ENCODE peak calls at places on chromosomes 6 and 20, in five cellular contexts. Y, K, R, I and B are unnamed samples.

GRCh38 chr6:29925341-29926080 is 16.8 kb upstream of the HLA-A start:
- DNase-seq in Y (no peak), K (peak; percentile 82), R (no peak), I (no peak), B (no peak)

GRCh38 chr6:11431455-11431937 is 106.1 kb upstream of the TMEM170B start:
- DNase-seq in Y (no peak), K (no peak), R (no peak), I (no peak), B (no peak)

GRCh38 chr6:121242386-121242785 is 91.9 kb downstream of the TBC1D32 start:
- DNase-seq in Y (no peak), K (no peak), R (no peak), I (no peak), B (no peak)

GRCh38 chr6:169841907-169842606 is 90.6 kb downstream of the ERMARD start:
- DNase-seq in Y (no peak), K (no peak), R (no peak), I (no peak), B (no peak)

GRCh38 chr6:128018821-128019220 is 118.0 kb upstream of the THEMIS start:
- DNase-seq in Y (no peak), K (no peak), R (no peak), I (no peak), B (no peak)

GRCh38 chr6:41208439-41209106 is 7.6 kb upstream of the TREML2 start:
- DNase-seq in Y (no peak), K (no peak), R (no peak), I (no peak), B (no peak)

GRCh38 chr20:48052492-48052870 is 267.2 kb upstream of the SULF2 start:
- DNase-seq in Y (no peak), K (peak; percentile 70), R (no peak), I (no peak), B (no peak)

GRCh38 chr20:51350941-51351631 is 191.4 kb downstream of the NFATC2 start:
- DNase-seq in Y (no peak), K (peak; percentile 22), R (no peak), I (no peak), B (peak; percentile 69)

GRCh38 chr20:62214067-62214466 is 6.0 kb downstream of the HRH3 start:
- DNase-seq in Y (no peak), K (no peak), R (no peak), I (no peak), B (no peak)

GRCh38 chr6:162973141-162973872 is 245.5 kb downstream of the PACRG start:
- DNase-seq in Y (no peak), K (no peak), R (no peak), I (no peak), B (no peak)

GRCh38 chr20:63083831-63084562 is 77.2 kb upstream of the BHLHE23 start:
- DNase-seq in Y (peak; percentile 41), K (no peak), R (no peak), I (no peak), B (no peak)

GRCh38 chr6:10309826-10310405 is 105.0 kb downstream of the TFAP2A start:
- DNase-seq in Y (no peak), K (no peak), R (no peak), I (no peak), B (no peak)